ENCODE peak calls at places on chromosomes 4 and X, in four cellular contexts. M is activated CD8-positive, alpha-beta memory T cell treated with anti-CD3 and anti-CD28 coated beads, Interleukin-2, amount 50 U/mL, for 48 hours; Q is activated gamma-delta T cell treated with anti-CD3 and anti-CD28 coated beads, Interleukin-2, amount 50 U/mL, for 16 hours; V is frontal cortex. B is an unnamed sample.

GRCh38 chr4:90950385-90950841 is 823.2 kb downstream of the CCSER1 start:
- DNase-seq in M (no peak), Q (no peak), V (no peak), B (no peak)

GRCh38 chrX:68694429-68695205 is 47.2 kb downstream of the STARD8 start:
- DNase-seq in M (no peak), Q (no peak), V (no peak), B (no peak)

GRCh38 chrX:71282514-71283408 is 674 bp upstream of the NONO start:
- DNase-seq in M (peak; percentile 61), Q (peak; percentile 5), V (peak; percentile 3), B (peak; percentile 73)

GRCh38 chr4:86816463-86817107 is 32.6 kb downstream of the SLC10A6 start:
- DNase-seq in M (no peak), Q (no peak), V (no peak), B (no peak)

GRCh38 chrX:662126-662525 is 31.5 kb downstream of the SHOX start:
- DNase-seq in M (no peak), Q (no peak), V (no peak), B (no peak)

GRCh38 chr4:8090312-8090711 is 68.3 kb downstream of the ABLIM2 start:
- DNase-seq in M (no peak), Q (no peak), V (no peak), B (peak; percentile 24)

GRCh38 chr4:66852843-66853242 is 692.5 kb downstream of the CENPC start:
- DNase-seq in M (no peak), Q (no peak), V (no peak), B (no peak)

GRCh38 chrX:13345037-13345436 is 25.2 kb upstream of the ATXN3L start:
- DNase-seq in M (no peak), Q (no peak), V (no peak), B (peak; percentile 52)

GRCh38 chr4:13705521-13706035 is 78.1 kb upstream of the BOD1L1 start:
- DNase-seq in M (no peak), Q (no peak), V (no peak), B (peak; percentile 100)

GRCh38 chrX:9997524-9997923 is 30.4 kb downstream of the CLDN34 start:
- DNase-seq in M (peak; percentile 72), Q (no peak), V (no peak), B (no peak)

GRCh38 chr4:165931741-165932140 is 58.7 kb downstream of the TLL1 start:
- DNase-seq in M (no peak), Q (no peak), V (no peak), B (peak; percentile 41)

GRCh38 chrX:150253946-150254615 is 109.0 kb upstream of the MAMLD1 start:
- DNase-seq in M (no peak), Q (no peak), V (no peak), B (no peak)

GRCh38 chrX:41313419-41313818 is 20.5 kb upstream of the DDX3X start:
- DNase-seq in M (no peak), Q (no peak), V (no peak), B (peak; percentile 85)

GRCh38 chr4:7959066-7959465 is 19.4 kb upstream of the AFAP1 start:
- DNase-seq in M (no peak), Q (no peak), V (no peak), B (no peak)

GRCh38 chr4:2830632-2831610 is 12.7 kb upstream of the ADD1 start:
- DNase-seq in M (peak; percentile 48), Q (no peak), V (no peak), B (no peak)

GRCh38 chrX:136780738-136781137 is at the start of gene ARHGEF6:
- DNase-seq in M (no peak), Q (no peak), V (no peak), B (no peak)